ENCODE peak calls at places on chromosome 1, in nine cellular contexts. One of them, this sample, is unnamed.

GRCh38 chr1:227035316-227035715 is 95.2 kb downstream of the COQ8A start:
- DNase-seq in T-helper 2 cell: no peak
- DNase-seq in cardiac muscle cell: no peak
- DNase-seq in RWPE1: no peak
- DNase-seq in stromal cell of bone marrow: no peak
- DNase-seq in activated CD4-positive, alpha-beta T cell treated with anti-CD3 and anti-CD28 coated beads for 48 hours: no peak
- DNase-seq in ovary: no peak
- DNase-seq in C1 segment of cervical spinal cord: no peak
- DNase-seq in CD8-positive, alpha-beta memory T cell: no peak
- DNase-seq in this sample: no peak

GRCh38 chr1:17587693-17588047 is 48.2 kb downstream of the ARHGEF10L start:
- DNase-seq in RWPE1: no peak
- DNase-seq in CD8-positive, alpha-beta memory T cell: no peak
- DNase-seq in cardiac muscle cell: peak
- DNase-seq in activated CD4-positive, alpha-beta T cell treated with anti-CD3 and anti-CD28 coated beads for 48 hours: no peak
- DNase-seq in C1 segment of cervical spinal cord: no peak
- DNase-seq in ovary: no peak
- DNase-seq in T-helper 2 cell: no peak
- DNase-seq in stromal cell of bone marrow: no peak
- DNase-seq in this sample: no peak

GRCh38 chr1:248811514-248812490 is 13.9 kb downstream of the SH3BP5L start:
- DNase-seq in cardiac muscle cell: no peak
- DNase-seq in stromal cell of bone marrow: no peak
- DNase-seq in ovary: no peak
- DNase-seq in T-helper 2 cell: peak
- DNase-seq in RWPE1: no peak
- DNase-seq in CD8-positive, alpha-beta memory T cell: no peak
- DNase-seq in C1 segment of cervical spinal cord: no peak
- DNase-seq in activated CD4-positive, alpha-beta T cell treated with anti-CD3 and anti-CD28 coated beads for 48 hours: no peak
- DNase-seq in this sample: no peak

GRCh38 chr1:231828182-231828920 is 201.8 kb downstream of the DISC1 start:
- DNase-seq in CD8-positive, alpha-beta memory T cell: no peak
- DNase-seq in C1 segment of cervical spinal cord: no peak
- DNase-seq in RWPE1: peak
- DNase-seq in ovary: no peak
- DNase-seq in activated CD4-positive, alpha-beta T cell treated with anti-CD3 and anti-CD28 coated beads for 48 hours: no peak
- DNase-seq in T-helper 2 cell: no peak
- DNase-seq in cardiac muscle cell: peak
- DNase-seq in stromal cell of bone marrow: peak
- DNase-seq in this sample: peak

GRCh38 chr1:93969887-93970286 is 60.7 kb upstream of the GCLM start:
- DNase-seq in C1 segment of cervical spinal cord: no peak
- DNase-seq in activated CD4-positive, alpha-beta T cell treated with anti-CD3 and anti-CD28 coated beads for 48 hours: no peak
- DNase-seq in cardiac muscle cell: no peak
- DNase-seq in T-helper 2 cell: no peak
- DNase-seq in CD8-positive, alpha-beta memory T cell: no peak
- DNase-seq in RWPE1: no peak
- DNase-seq in stromal cell of bone marrow: no peak
- DNase-seq in ovary: no peak
- DNase-seq in this sample: no peak

GRCh38 chr1:243890576-243890975 is 40.5 kb upstream of the AKT3 start:
- DNase-seq in CD8-positive, alpha-beta memory T cell: no peak
- DNase-seq in activated CD4-positive, alpha-beta T cell treated with anti-CD3 and anti-CD28 coated beads for 48 hours: no peak
- DNase-seq in T-helper 2 cell: no peak
- DNase-seq in ovary: no peak
- DNase-seq in C1 segment of cervical spinal cord: no peak
- DNase-seq in stromal cell of bone marrow: peak
- DNase-seq in RWPE1: peak
- DNase-seq in cardiac muscle cell: peak
- DNase-seq in this sample: peak

GRCh38 chr1:234899041-234899787 is 229.4 kb downstream of the TOMM20 start:
- DNase-seq in T-helper 2 cell: no peak
- DNase-seq in ovary: no peak
- DNase-seq in stromal cell of bone marrow: no peak
- DNase-seq in RWPE1: no peak
- DNase-seq in C1 segment of cervical spinal cord: no peak
- DNase-seq in activated CD4-positive, alpha-beta T cell treated with anti-CD3 and anti-CD28 coated beads for 48 hours: no peak
- DNase-seq in cardiac muscle cell: peak
- DNase-seq in CD8-positive, alpha-beta memory T cell: no peak
- DNase-seq in this sample: peak

GRCh38 chr1:202018226-202018475 is 7.8 kb downstream of the ELF3 start:
- DNase-seq in cardiac muscle cell: no peak
- DNase-seq in RWPE1: no peak
- DNase-seq in stromal cell of bone marrow: no peak
- DNase-seq in ovary: no peak
- DNase-seq in activated CD4-positive, alpha-beta T cell treated with anti-CD3 and anti-CD28 coated beads for 48 hours: no peak
- DNase-seq in C1 segment of cervical spinal cord: no peak
- DNase-seq in T-helper 2 cell: no peak
- DNase-seq in CD8-positive, alpha-beta memory T cell: no peak
- DNase-seq in this sample: no peak

GRCh38 chr1:175783126-175783722 is 39.8 kb upstream of the TNR start:
- DNase-seq in CD8-positive, alpha-beta memory T cell: no peak
- DNase-seq in stromal cell of bone marrow: no peak
- DNase-seq in ovary: no peak
- DNase-seq in RWPE1: no peak
- DNase-seq in C1 segment of cervical spinal cord: no peak
- DNase-seq in T-helper 2 cell: no peak
- DNase-seq in cardiac muscle cell: peak
- DNase-seq in activated CD4-positive, alpha-beta T cell treated with anti-CD3 and anti-CD28 coated beads for 48 hours: no peak
- DNase-seq in this sample: no peak

GRCh38 chr1:212485895-212486590 is 53.3 kb downstream of the NENF start:
- DNase-seq in T-helper 2 cell: no peak
- DNase-seq in CD8-positive, alpha-beta memory T cell: no peak
- DNase-seq in activated CD4-positive, alpha-beta T cell treated with anti-CD3 and anti-CD28 coated beads for 48 hours: no peak
- DNase-seq in ovary: no peak
- DNase-seq in RWPE1: peak
- DNase-seq in stromal cell of bone marrow: peak
- DNase-seq in cardiac muscle cell: peak
- DNase-seq in C1 segment of cervical spinal cord: no peak
- DNase-seq in this sample: peak

This sample was measured in RKO.